ENCODE peak calls at places on chromosomes 6 and 20, in nine cellular contexts. Z, S, O, A, D, L, U, B and Q are unnamed samples.

GRCh38 chr6:30074331-30075093 is 1.1 kb downstream of the RNF39 start:
- DNase-seq in A (no peak), B (no peak), L (no peak), S (no peak), O (no peak), U (no peak), D (no peak), Z (no peak), Q (no peak)

GRCh38 chr20:61923371-61924166 is 142.1 kb downstream of the TAF4 start:
- DNase-seq in O (no peak), L (no peak), Z (peak), U (no peak), D (no peak), B (no peak), A (no peak), S (no peak), Q (no peak)

GRCh38 chr6:8108031-8108660 is 5.8 kb upstream of the EEF1E1 start:
- DNase-seq in S (peak), O (peak), D (no peak), L (peak), Z (no peak), B (no peak), U (peak), A (no peak), Q (no peak)

GRCh38 chr6:36319436-36319762 is 17.3 kb downstream of the BNIP5 start:
- DNase-seq in U (no peak), L (no peak), Z (no peak), A (no peak), D (no peak), O (no peak), S (peak), B (no peak), Q (no peak)

GRCh38 chr6:118860880-118861279 is 33.1 kb upstream of the ASF1A start:
- DNase-seq in A (no peak), D (no peak), O (no peak), S (no peak), L (no peak), U (no peak), Z (no peak), B (no peak), Q (no peak)

GRCh38 chr6:149060985-149061760 is 256.3 kb upstream of the TAB2 start:
- DNase-seq in L (no peak), A (no peak), U (no peak), Z (no peak), O (no peak), D (no peak), B (no peak), S (peak), Q (no peak)

GRCh38 chr6:45548657-45549515 is 171.2 kb upstream of the SUPT3H start:
- DNase-seq in Z (no peak), S (no peak), U (no peak), A (no peak), B (no peak), D (no peak), L (no peak), O (no peak), Q (no peak)

GRCh38 chr20:54138427-54138826 is 35.4 kb downstream of the CYP24A1 start:
- DNase-seq in Z (no peak), D (no peak), L (no peak), A (no peak), U (no peak), B (no peak), O (no peak), S (no peak), Q (no peak)

GRCh38 chr6:100203391-100203790 is 209.4 kb upstream of the MCHR2 start:
- DNase-seq in U (peak), A (peak), L (no peak), O (peak), S (peak), B (no peak), D (no peak), Z (no peak), Q (no peak)

GRCh38 chr6:43776115-43776798 is 6.2 kb downstream of the VEGFA start:
- DNase-seq in U (no peak), Z (no peak), S (no peak), O (no peak), B (no peak), A (no peak), D (no peak), L (peak), Q (no peak)

GRCh38 chr6:158383057-158383456 is 70.8 kb downstream of the TULP4 start:
- DNase-seq in A (no peak), Z (no peak), S (no peak), D (no peak), B (no peak), U (no peak), O (no peak), L (no peak), Q (no peak)

GRCh38 chr6:24125980-24126379 is at the start of gene NRSN1:
- DNase-seq in D (no peak), B (no peak), Z (peak), O (no peak), U (no peak), L (no peak), S (no peak), A (no peak), Q (no peak)

GRCh38 chr20:37801921-37802320 is 101.0 kb upstream of the VSTM2L start:
- DNase-seq in A (no peak), S (no peak), L (no peak), U (no peak), O (no peak), D (no peak), Z (no peak), B (no peak), Q (no peak)

GRCh38 chr6:36911946-36912555 is 26.3 kb downstream of the C6orf89 start:
- DNase-seq in Z (no peak), L (no peak), O (no peak), A (no peak), U (no peak), B (no peak), D (no peak), S (no peak), Q (no peak)

GRCh38 chr6:169048806-169049205 is 204.8 kb downstream of the THBS2 start:
- DNase-seq in S (no peak), A (no peak), O (no peak), Z (no peak), U (no peak), D (no peak), B (no peak), L (no peak), Q (no peak)

GRCh38 chr6:11426571-11426970 is 111.0 kb upstream of the TMEM170B start:
- DNase-seq in B (no peak), A (peak), O (no peak), D (no peak), Z (no peak), S (no peak), U (no peak), L (no peak), Q (no peak)

GRCh38 chr6:4172368-4172767 is 37.0 kb upstream of the ECI2 start:
- DNase-seq in S (no peak), U (no peak), D (no peak), B (no peak), O (no peak), A (no peak), Z (no peak), L (no peak), Q (no peak)

GRCh38 chr6:31723245-31723979 is at the start of gene MPIG6B:
- DNase-seq in Z (no peak), D (no peak), S (no peak), O (no peak), A (no peak), U (no peak), L (no peak), B (no peak), Q (no peak)

GRCh38 chr6:12592634-12593033 is 123.9 kb upstream of the PHACTR1 start:
- DNase-seq in A (peak), Z (no peak), S (no peak), O (no peak), B (no peak), U (no peak), L (no peak), D (no peak), Q (no peak)

GRCh38 chr6:128492386-128492785 is 28.0 kb downstream of the PTPRK start:
- DNase-seq in Z (no peak), O (no peak), A (no peak), S (no peak), U (no peak), B (no peak), L (no peak), D (no peak), Q (no peak)

GRCh38 chr6:67629268-67629667 is 1005.8 kb upstream of the ADGRB3 start:
- DNase-seq in S (no peak), Z (no peak), B (no peak), L (no peak), U (no peak), A (peak), D (no peak), O (peak), Q (no peak)

GRCh38 chr6:13360671-13361540 is 32.6 kb upstream of the TBC1D7 start:
- DNase-seq in L (no peak), A (peak), S (no peak), U (no peak), O (no peak), B (no peak), D (no peak), Z (no peak), Q (no peak)

GRCh38 chr20:42461965-42462593 is 727.6 kb downstream of the PTPRT start:
- DNase-seq in S (no peak), D (no peak), L (no peak), U (no peak), A (no peak), B (no peak), O (no peak), Z (no peak), Q (no peak)

GRCh38 chr6:158040804-158041347 is 59.2 kb downstream of the SYNJ2 start:
- DNase-seq in L (no peak), U (no peak), S (no peak), Z (no peak), B (no peak), A (peak), D (no peak), O (no peak), Q (no peak)

GRCh38 chr6:32860674-32861073 is 6.7 kb downstream of the PSMB9 start:
- DNase-seq in D (no peak), Z (no peak), S (no peak), O (no peak), A (no peak), L (no peak), B (no peak), U (no peak), Q (no peak)

GRCh38 chr20:19858972-19859371 is 100.9 kb downstream of the RIN2 start:
- DNase-seq in U (no peak), S (no peak), O (no peak), B (no peak), D (no peak), Z (no peak), L (no peak), A (no peak), Q (no peak)